ENCODE peak calls at places on chromosomes 12 and 14, in four cellular contexts. O, N, M and U are unnamed samples.

GRCh38 chr14:103628684-103629502 is at the start of gene KLC1:
- DNase-seq in O (peak; percentile 28), N (no peak), M (peak; percentile 66), U (peak; percentile 70)

GRCh38 chr12:108798551-108799221 is 58.7 kb downstream of the SSH1 start:
- DNase-seq in O (no peak), N (no peak), M (no peak), U (no peak)

GRCh38 chr12:5430639-5431603 is 987 bp upstream of the NTF3 start:
- DNase-seq in O (no peak), N (no peak), M (no peak), U (no peak)

GRCh38 chr14:72665259-72665658 is 228.6 kb downstream of the DPF3 start:
- DNase-seq in O (no peak), N (peak; percentile 51), M (no peak), U (no peak)

GRCh38 chr14:58701156-58701555 is 63.4 kb downstream of the DACT1 start:
- DNase-seq in O (no peak), N (no peak), M (no peak), U (no peak)

GRCh38 chr12:105775351-105775750 is 363.4 kb downstream of the NUAK1 start:
- DNase-seq in O (no peak), N (no peak), M (no peak), U (no peak)

GRCh38 chr14:31414190-31414833 is 6.0 kb downstream of the HEATR5A start:
- DNase-seq in O (no peak), N (no peak), M (no peak), U (no peak)

GRCh38 chr12:3944620-3945019 is 71.4 kb upstream of the PARP11 start:
- DNase-seq in O (no peak), N (no peak), M (no peak), U (no peak)

GRCh38 chr12:76871751-76872150 is 7.1 kb downstream of the CSRP2 start:
- DNase-seq in O (no peak), N (no peak), M (no peak), U (no peak)

GRCh38 chr12:40444174-40444573 is 219.4 kb downstream of the LRRK2 start:
- DNase-seq in O (no peak), N (no peak), M (no peak), U (no peak)

GRCh38 chr14:68368850-68369249 is 424.0 kb downstream of the ZFP36L1 start:
- DNase-seq in O (no peak), N (no peak), M (peak; percentile 9), U (no peak)